ENCODE peak calls at places on chromosomes 7 and 10, in six cellular contexts. U, H, Y, K, L and I are unnamed samples.

GRCh38 chr10:112835933-112836564 is 114.0 kb upstream of the TCF7L2 start:
- DNase-seq in U (peak), H (no peak), Y (no peak), K (no peak), L (no peak), I (no peak)

GRCh38 chr7:66604198-66604597 is 24.5 kb upstream of the KCTD7 start:
- DNase-seq in U (no peak), H (no peak), Y (no peak), K (no peak), L (no peak), I (no peak)

GRCh38 chr7:151249732-151250072 is 1.2 kb upstream of the SMARCD3 start:
- DNase-seq in U (peak), H (peak), Y (no peak), K (peak), L (no peak), I (no peak)

GRCh38 chr10:54904833-54905232 is 103.8 kb upstream of the PCDH15 start:
- DNase-seq in U (no peak), H (no peak), Y (no peak), K (no peak), L (no peak), I (no peak)

GRCh38 chr10:102505462-102506115 is 1.8 kb downstream of the SUFU start:
- DNase-seq in U (no peak), H (no peak), Y (no peak), K (no peak), L (no peak), I (no peak)

GRCh38 chr10:126997801-126998590 is 92.8 kb downstream of the DOCK1 start:
- DNase-seq in U (no peak), H (no peak), Y (no peak), K (no peak), L (no peak), I (no peak)

GRCh38 chr7:158950914-158951635 is 94.7 kb downstream of the DYNC2I1 start:
- DNase-seq in U (peak), H (no peak), Y (no peak), K (no peak), L (no peak), I (no peak)

GRCh38 chr7:111835066-111835465 is 272.8 kb upstream of the IMMP2L start:
- DNase-seq in U (peak), H (no peak), Y (peak), K (peak), L (no peak), I (no peak)

GRCh38 chr7:157158400-157158799 is 19.7 kb downstream of the UBE3C start:
- DNase-seq in U (no peak), H (no peak), Y (no peak), K (peak), L (no peak), I (no peak)

GRCh38 chr10:2964632-2965296 is 102.6 kb upstream of the PFKP start:
- DNase-seq in U (no peak), H (no peak), Y (no peak), K (no peak), L (peak), I (no peak)

GRCh38 chr10:33506838-33507661 is 172.6 kb upstream of the NRP1 start:
- DNase-seq in U (peak), H (no peak), Y (no peak), K (peak), L (no peak), I (no peak)

GRCh38 chr7:38839846-38840245 is 69.1 kb downstream of the VPS41 start:
- DNase-seq in U (no peak), H (no peak), Y (no peak), K (peak), L (no peak), I (no peak)

GRCh38 chr7:44967571-44968446 is 11.0 kb downstream of the MYO1G start:
- DNase-seq in U (no peak), H (peak), Y (no peak), K (no peak), L (peak), I (no peak)

GRCh38 chr10:58942724-58943123 is 233.7 kb upstream of the PHYHIPL start:
- DNase-seq in U (no peak), H (no peak), Y (no peak), K (no peak), L (no peak), I (no peak)

GRCh38 chr7:156975620-156976019 is 26.1 kb downstream of the NOM1 start:
- DNase-seq in U (no peak), H (no peak), Y (no peak), K (no peak), L (no peak), I (no peak)

GRCh38 chr7:101705327-101705726 is 76.2 kb upstream of the MYL10 start:
- DNase-seq in U (no peak), H (no peak), Y (no peak), K (peak), L (no peak), I (no peak)

GRCh38 chr7:38932509-38933168 is 23.6 kb upstream of the VPS41 start:
- DNase-seq in U (peak), H (peak), Y (peak), K (peak), L (peak), I (peak)

GRCh38 chr7:102469972-102470825 is 5.4 kb downstream of the LRWD1 start:
- DNase-seq in U (no peak), H (no peak), Y (no peak), K (no peak), L (no peak), I (no peak)

GRCh38 chr10:121240011-121240410 is 358.2 kb downstream of the FGFR2 start:
- DNase-seq in U (no peak), H (no peak), Y (no peak), K (no peak), L (no peak), I (no peak)

GRCh38 chr7:37943905-37944736 is 23.7 kb downstream of the EPDR1 start:
- DNase-seq in U (no peak), H (no peak), Y (no peak), K (peak), L (no peak), I (peak)

GRCh38 chr7:117731455-117731854 is 141.8 kb downstream of the CTTNBP2 start:
- DNase-seq in U (no peak), H (no peak), Y (no peak), K (no peak), L (peak), I (peak)

GRCh38 chr10:75955953-75956352 is 524.5 kb downstream of the LRMDA start:
- DNase-seq in U (no peak), H (no peak), Y (no peak), K (no peak), L (no peak), I (no peak)

GRCh38 chr7:84614821-84615506 is 420.4 kb upstream of the SEMA3A start:
- DNase-seq in U (no peak), H (no peak), Y (no peak), K (no peak), L (no peak), I (no peak)
- TF ChIP-seq CTCF in U (no peak), H (peak), Y (no peak), K (peak), L (no peak), I (no peak)

GRCh38 chr10:6618340-6618739 is 38.3 kb upstream of the PRKCQ start:
- DNase-seq in U (no peak), H (no peak), Y (no peak), K (no peak), L (no peak), I (no peak)

GRCh38 chr10:6615971-6616370 is 35.9 kb upstream of the PRKCQ start:
- DNase-seq in U (no peak), H (no peak), Y (no peak), K (no peak), L (no peak), I (no peak)

GRCh38 chr10:6621536-6621935 is 41.5 kb upstream of the PRKCQ start:
- DNase-seq in U (no peak), H (no peak), Y (no peak), K (peak), L (no peak), I (no peak)

GRCh38 chr10:6617319-6618076 is 37.4 kb upstream of the PRKCQ start:
- DNase-seq in U (no peak), H (no peak), Y (no peak), K (no peak), L (no peak), I (no peak)

GRCh38 chr10:6619663-6620062 is 39.6 kb upstream of the PRKCQ start:
- DNase-seq in U (no peak), H (no peak), Y (no peak), K (no peak), L (no peak), I (no peak)
- TF ChIP-seq CTCF in U (no peak), H (no peak), Y (no peak), K (no peak), L (no peak), I (no peak)

GRCh38 chr10:71396084-71396713 is 521 bp upstream of the CDH23 start:
- DNase-seq in U (no peak), H (peak), Y (no peak), K (peak), L (peak), I (peak)
- TF ChIP-seq CTCF in U (no peak), H (peak), Y (peak), K (peak), L (no peak), I (peak)

DNA sequence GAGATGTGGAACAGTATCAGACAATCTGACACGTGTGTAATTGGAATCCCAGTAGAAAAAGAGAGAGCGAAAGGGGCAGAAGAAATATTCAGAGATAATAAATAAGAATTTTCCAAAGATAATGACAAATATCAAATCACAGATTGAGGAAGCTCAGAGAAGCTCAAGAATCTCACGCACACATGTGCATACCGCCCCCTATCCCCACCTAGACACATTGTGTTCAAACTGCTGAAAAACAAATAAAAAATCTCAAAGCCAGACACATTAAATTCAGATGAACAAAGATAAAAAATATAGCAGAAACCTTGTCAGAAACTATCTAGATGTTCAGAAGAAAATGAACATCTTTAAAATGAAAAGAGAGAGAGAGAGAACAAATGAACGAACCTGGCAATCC is 17.2 kb downstream of the SFR1 start:
- DNase-seq in U (no peak), H (no peak), Y (no peak), K (no peak), L (no peak), I (no peak)
- TF ChIP-seq CTCF in U (peak), H (peak), Y (peak), K (peak), L (peak), I (peak)

DNA sequence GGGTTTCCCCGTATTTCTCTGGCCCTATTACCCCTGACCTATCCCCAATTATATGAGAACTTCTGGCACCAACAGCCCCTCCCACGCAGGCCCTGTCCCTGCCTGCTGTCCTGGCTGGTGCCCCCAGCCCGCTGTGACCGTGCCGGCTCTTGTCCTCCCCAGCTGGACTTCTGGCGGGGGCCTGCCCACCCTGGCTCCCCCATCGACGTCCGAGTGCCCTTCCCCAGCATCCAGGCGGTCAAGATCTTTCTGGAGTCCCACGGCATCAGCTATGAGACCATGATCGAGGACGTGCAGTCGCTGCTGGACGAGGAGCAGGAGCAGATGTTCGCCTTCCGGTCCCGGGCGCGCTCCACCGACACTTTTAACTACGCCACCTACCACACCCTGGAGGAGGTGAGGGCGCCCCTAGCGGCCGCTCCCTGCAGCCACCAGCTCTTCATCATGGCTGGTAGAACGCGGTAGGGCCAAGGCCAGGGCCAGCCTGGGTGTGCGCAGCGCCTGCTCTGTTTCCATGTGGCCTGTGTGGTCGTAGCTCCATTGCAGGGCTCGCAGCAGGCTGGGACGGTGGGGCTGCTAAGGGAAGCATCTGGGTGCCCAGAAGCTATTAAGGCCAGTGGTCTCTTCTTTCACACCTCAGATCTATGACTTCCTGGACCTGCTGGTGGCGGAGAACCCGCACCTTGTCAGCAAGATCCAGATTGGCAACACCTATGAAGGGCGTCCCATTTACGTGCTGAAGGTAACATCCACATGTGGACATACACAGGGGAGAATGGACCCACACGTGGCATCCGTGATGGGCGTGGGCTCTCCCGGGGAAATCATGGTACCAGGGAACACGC is 1.4 kb downstream of the CPA1 start:
- DNase-seq in U (no peak), H (peak), Y (no peak), K (no peak), L (no peak), I (no peak)
- TF ChIP-seq CTCF in U (no peak), H (peak), Y (no peak), K (no peak), L (no peak), I (no peak)

GRCh38 chr10:132219486-132219885 is 32.7 kb downstream of the DPYSL4 start:
- DNase-seq in U (no peak), H (no peak), Y (no peak), K (no peak), L (no peak), I (no peak)
- TF ChIP-seq CTCF in U (no peak), H (peak), Y (peak), K (no peak), L (no peak), I (no peak)